ENCODE peak calls at places on chromosomes 13 and 19, in four cellular contexts. X is K562, V is HepG2, P is GM12878. L is an unnamed sample.
A peak's percentile ranks its signal among the peaks of the same experiment; 100 is the strongest.

GRCh38 chr19:45578861-45579260 is 5.7 kb downstream of the OPA3 start:
- DNase-seq in X (no peak), V (no peak), P (no peak), L (no peak)

GRCh38 chr13:39816936-39817335 is 161.5 kb downstream of the COG6 start:
- DNase-seq in V (no peak), P (no peak), X (no peak), L (no peak)

GRCh38 chr19:44777715-44778347 is at the start of gene CBLC:
- DNase-seq in X (peak; percentile 87), V (peak; percentile 68), P (no peak), L (peak; percentile 49)

GRCh38 chr19:46392252-46392801 is 21.0 kb downstream of the CCDC8 start:
- DNase-seq in X (no peak), V (no peak), P (no peak), L (no peak)

GRCh38 chr19:55247621-55248099 is 11.2 kb downstream of the PPP6R1 start:
- DNase-seq in V (no peak), X (no peak), P (no peak), L (peak; percentile 71)

GRCh38 chr13:21979156-21979819 is 308.4 kb downstream of the FGF9 start:
- DNase-seq in V (no peak), P (no peak), X (no peak), L (no peak)

GRCh38 chr19:52464798-52465470 is 11.6 kb downstream of the ZNF578 start:
- DNase-seq in X (peak; percentile 48), P (no peak), V (peak; percentile 24), L (no peak)

GRCh38 chr13:95239293-95239692 is 62.0 kb downstream of the ABCC4 start:
- DNase-seq in V (no peak), X (no peak), P (no peak), L (no peak)

GRCh38 chr13:111184685-111185401 is 69.7 kb downstream of the ARHGEF7 start:
- DNase-seq in P (peak; percentile 93), X (no peak), V (no peak), L (no peak)

GRCh38 chr13:50124536-50125305 is 109.5 kb downstream of the KCNRG start:
- DNase-seq in X (peak; percentile 35), V (peak; percentile 33), P (no peak), L (peak; percentile 99)

GRCh38 chr19:9986787-9987281 is 23.5 kb downstream of the COL5A3 start:
- DNase-seq in X (no peak), V (no peak), P (no peak), L (no peak)

GRCh38 chr13:99693812-99694211 is 192.5 kb downstream of the TM9SF2 start:
- DNase-seq in V (no peak), P (no peak), X (no peak), L (no peak)

GRCh38 chr19:11451327-11451941 is 16.0 kb downstream of the PRKCSH start:
- DNase-seq in P (no peak), X (peak; percentile 23), V (no peak), L (peak; percentile 58)

GRCh38 chr19:33134571-33135041 is 2.7 kb downstream of the WDR88 start:
- DNase-seq in V (no peak), X (no peak), P (no peak), L (peak; percentile 44)

GRCh38 chr13:28384789-28385188 is 110.1 kb downstream of the FLT1 start:
- DNase-seq in X (no peak), P (no peak), V (no peak), L (no peak)

GRCh38 chr19:32224371-32225244 is 120.8 kb upstream of the ZNF507 start:
- DNase-seq in V (peak; percentile 21), P (no peak), X (peak; percentile 88), L (peak; percentile 94)

GRCh38 chr13:112042496-112042895 is 24.5 kb upstream of the SOX1 start:
- DNase-seq in X (no peak), P (no peak), V (no peak), L (no peak)

GRCh38 chr13:93903909-93904308 is 575.6 kb downstream of the DCT start:
- DNase-seq in V (no peak), X (no peak), P (no peak), L (no peak)

GRCh38 chr13:99434258-99434788 is 66.9 kb upstream of the TM9SF2 start:
- DNase-seq in X (peak; percentile 68), V (peak; percentile 17), P (no peak), L (no peak)

GRCh38 chr19:49340069-49340864 is 5.1 kb downstream of the CD37 start:
- DNase-seq in V (peak; percentile 78), P (peak; percentile 93), X (peak; percentile 87), L (no peak)

GRCh38 chr19:6737873-6738725 is 719 bp upstream of the GPR108 start:
- DNase-seq in V (peak; percentile 87), P (no peak), X (peak; percentile 32), L (no peak)

GRCh38 chr13:107554355-107554905 is 660.9 kb downstream of the LIG4 start:
- DNase-seq in X (no peak), V (no peak), P (no peak), L (no peak)

GRCh38 chr19:16000024-16000687 is 51.3 kb downstream of the OR10H4 start:
- DNase-seq in P (no peak), V (no peak), X (no peak), L (no peak)

GRCh38 chr13:104301216-104301975 is 1235.2 kb upstream of the SLC10A2 start:
- DNase-seq in P (no peak), V (no peak), X (no peak), L (no peak)

GRCh38 chr19:15469513-15470297 is 5.4 kb upstream of the RASAL3 start:
- DNase-seq in V (no peak), X (no peak), P (no peak), L (peak; percentile 25)

GRCh38 chr19:41998246-41999020 is 4.4 kb upstream of the ATP1A3 start:
- DNase-seq in P (no peak), V (peak; percentile 17), X (peak; percentile 77), L (peak; percentile 89)

GRCh38 chr19:14434543-14435319 is 1.6 kb downstream of the PKN1 start:
- DNase-seq in X (peak; percentile 54), V (peak; percentile 72), P (no peak), L (peak; percentile 79)

GRCh38 chr19:15170345-15170744 is 30.4 kb downstream of the NOTCH3 start:
- DNase-seq in V (no peak), X (peak; percentile 85), P (no peak), L (no peak)

GRCh38 chr19:45275370-45275971 is 24.4 kb downstream of the MARK4 start:
- DNase-seq in P (no peak), X (no peak), V (no peak), L (peak; percentile 85)

GRCh38 chr19:3554254-3555083 is 2.9 kb downstream of the MFSD12 start:
- DNase-seq in X (no peak), P (no peak), V (no peak), L (peak; percentile 6)

GRCh38 chr13:111530137-111530536 is 209.7 kb downstream of the TEX29 start:
- DNase-seq in P (no peak), V (no peak), X (no peak), L (no peak)

GRCh38 chr13:76214001-76214400 is 577.9 kb downstream of the LMO7 start:
- DNase-seq in X (no peak), V (no peak), P (no peak), L (no peak)

GRCh38 chr13:84358601-84359000 is 476.3 kb upstream of the SLITRK1 start:
- DNase-seq in V (no peak), P (no peak), X (no peak), L (no peak)

GRCh38 chr13:80338781-80339577 is 1.9 kb downstream of the SPRY2 start:
- DNase-seq in X (peak; percentile 38), P (no peak), V (peak; percentile 23), L (peak; percentile 77)

GRCh38 chr13:98564204-98564603 is 12.7 kb downstream of the STK24 start:
- DNase-seq in P (no peak), V (no peak), X (no peak), L (no peak)

GRCh38 chr13:77384999-77385398 is 58.1 kb upstream of the MYCBP2 start:
- DNase-seq in V (no peak), X (no peak), P (no peak), L (no peak)

GRCh38 chr19:58406818-58407657 is 1.4 kb upstream of the ZNF584 start:
- DNase-seq in X (no peak), P (no peak), V (peak; percentile 58), L (no peak)

GRCh38 chr19:13839193-13839937 is 37.6 kb upstream of the NANOS3 start:
- DNase-seq in P (peak; percentile 69), X (peak; percentile 71), V (no peak), L (peak; percentile 91)

GRCh38 chr13:23433171-23434153 is at the start of gene SACS:
- DNase-seq in P (no peak), V (no peak), X (no peak), L (peak; percentile 81)

GRCh38 chr19:40798997-40799557 is at the start of gene EGLN2:
- DNase-seq in X (peak; percentile 94), P (no peak), V (no peak), L (peak; percentile 98)
- TF ChIP-seq POLR2AphosphoS5 in X (peak; percentile 40), P (no peak), V (no peak), L (no peak)

GRCh38 chr19:17109300-17109699 is 33.7 kb downstream of the MYO9B start:
- DNase-seq in X (no peak), P (no peak), V (no peak), L (no peak)

GRCh38 chr19:17109962-17110598 is 34.5 kb downstream of the MYO9B start:
- DNase-seq in V (no peak), X (no peak), P (peak; percentile 72), L (no peak)

GRCh38 chr19:17108453-17108784 is 32.8 kb downstream of the MYO9B start:
- DNase-seq in X (no peak), P (no peak), V (no peak), L (no peak)

GRCh38 chr19:17105548-17105947 is 30.0 kb downstream of the MYO9B start:
- DNase-seq in P (peak; percentile 53), V (no peak), X (no peak), L (no peak)

GRCh38 chr19:17107546-17108452 is 32.2 kb downstream of the MYO9B start:
- DNase-seq in X (no peak), V (peak; percentile 16), P (no peak), L (peak; percentile 57)
- TF ChIP-seq CHD2 in X (no peak), V (no peak), P (no peak), L (no peak)

GRCh38 chr19:12763100-12763499 is 11.5 kb downstream of the BEST2 start:
- DNase-seq in P (no peak), V (no peak), X (no peak), L (peak; percentile 11)

GRCh38 chr19:12756150-12756883 is 4.7 kb downstream of the BEST2 start:
- DNase-seq in X (no peak), V (no peak), P (no peak), L (no peak)

GRCh38 chr19:12754465-12755196 is 3.0 kb downstream of the BEST2 start:
- DNase-seq in V (no peak), X (no peak), P (no peak), L (peak; percentile 22)

GRCh38 chr19:12759686-12760085 is 8.1 kb downstream of the BEST2 start:
- DNase-seq in X (no peak), P (no peak), V (no peak), L (no peak)

GRCh38 chr19:12757544-12758274 is 6.1 kb downstream of the BEST2 start:
- DNase-seq in P (no peak), X (peak; percentile 84), V (peak; percentile 70), L (peak; percentile 94)
- TF ChIP-seq YY1 in P (peak; percentile 57), X (no peak), V (peak; percentile 67), L (no peak)

GRCh38 chr19:1012334-1012733 is 8.6 kb downstream of the TMEM259 start:
- DNase-seq in P (no peak), V (no peak), X (no peak), L (no peak)
- TF ChIP-seq POLR2AphosphoS5 in P (no peak), V (no peak), X (no peak), L (no peak)